ENCODE peak calls at places on chromosomes 2 and 18, in eight cellular contexts. One of them, this sample, is unnamed.

GRCh38 chr2:9165625-9166024 is 41.0 kb upstream of the ASAP2 start:
- DNase-seq in NT2/D1: no peak
- DNase-seq in endodermal cell: no peak
- DNase-seq in IMR-90: peak; percentile 68
- DNase-seq in CD4-positive, CD25-positive, alpha-beta regulatory T cell: no peak
- DNase-seq in GM12865: no peak
- DNase-seq in CD8-positive, alpha-beta memory T cell: no peak
- DNase-seq in NCI-H2171: no peak
- DNase-seq in this sample: peak; percentile 65

GRCh38 chr2:148577845-148578492 is 66.6 kb upstream of the EPC2 start:
- DNase-seq in NT2/D1: peak; percentile 81
- DNase-seq in endodermal cell: peak; percentile 96
- DNase-seq in IMR-90: no peak
- DNase-seq in CD4-positive, CD25-positive, alpha-beta regulatory T cell: no peak
- DNase-seq in GM12865: no peak
- DNase-seq in CD8-positive, alpha-beta memory T cell: no peak
- DNase-seq in NCI-H2171: no peak
- DNase-seq in this sample: no peak

GRCh38 chr18:45517181-45517741 is 98.0 kb upstream of the SLC14A2 start:
- DNase-seq in NT2/D1: peak; percentile 9
- DNase-seq in endodermal cell: peak; percentile 56
- DNase-seq in IMR-90: no peak
- DNase-seq in CD4-positive, CD25-positive, alpha-beta regulatory T cell: no peak
- DNase-seq in GM12865: no peak
- DNase-seq in CD8-positive, alpha-beta memory T cell: no peak
- DNase-seq in NCI-H2171: no peak
- DNase-seq in this sample: peak; percentile 72

GRCh38 chr2:25304339-25304728 is 37.4 kb downstream of the DNMT3A start:
- DNase-seq in NT2/D1: no peak
- DNase-seq in endodermal cell: no peak
- DNase-seq in IMR-90: peak; percentile 26
- DNase-seq in CD4-positive, CD25-positive, alpha-beta regulatory T cell: no peak
- DNase-seq in GM12865: no peak
- DNase-seq in CD8-positive, alpha-beta memory T cell: no peak
- DNase-seq in NCI-H2171: no peak
- DNase-seq in this sample: no peak

GRCh38 chr2:225399509-225399908 is at the start of gene NYAP2:
- DNase-seq in NT2/D1: no peak
- DNase-seq in endodermal cell: no peak
- DNase-seq in IMR-90: no peak
- DNase-seq in CD4-positive, CD25-positive, alpha-beta regulatory T cell: no peak
- DNase-seq in GM12865: no peak
- DNase-seq in CD8-positive, alpha-beta memory T cell: no peak
- DNase-seq in NCI-H2171: peak; percentile 66
- DNase-seq in this sample: no peak

GRCh38 chr2:199977984-199978415 is 22.6 kb downstream of the MAIP1 start:
- DNase-seq in NT2/D1: no peak
- DNase-seq in endodermal cell: no peak
- DNase-seq in IMR-90: peak; percentile 82
- DNase-seq in CD4-positive, CD25-positive, alpha-beta regulatory T cell: peak; percentile 36
- DNase-seq in GM12865: peak; percentile 72
- DNase-seq in CD8-positive, alpha-beta memory T cell: no peak
- DNase-seq in NCI-H2171: no peak
- DNase-seq in this sample: peak; percentile 54

GRCh38 chr18:57983472-57983871 is 60.6 kb upstream of the NEDD4L start:
- DNase-seq in NT2/D1: no peak
- DNase-seq in endodermal cell: no peak
- DNase-seq in IMR-90: no peak
- DNase-seq in CD4-positive, CD25-positive, alpha-beta regulatory T cell: no peak
- DNase-seq in GM12865: no peak
- DNase-seq in CD8-positive, alpha-beta memory T cell: no peak
- DNase-seq in NCI-H2171: no peak
- DNase-seq in this sample: no peak

GRCh38 chr2:33436083-33436482 is 40.4 kb upstream of the RASGRP3 start:
- DNase-seq in NT2/D1: no peak
- DNase-seq in endodermal cell: no peak
- DNase-seq in IMR-90: no peak
- DNase-seq in CD4-positive, CD25-positive, alpha-beta regulatory T cell: no peak
- DNase-seq in GM12865: no peak
- DNase-seq in CD8-positive, alpha-beta memory T cell: no peak
- DNase-seq in NCI-H2171: no peak
- DNase-seq in this sample: no peak

GRCh38 chr2:119694994-119695521 is 16.1 kb downstream of the TMEM177 start:
- DNase-seq in NT2/D1: no peak
- DNase-seq in endodermal cell: peak; percentile 70
- DNase-seq in IMR-90: peak; percentile 54
- DNase-seq in CD4-positive, CD25-positive, alpha-beta regulatory T cell: peak; percentile 37
- DNase-seq in GM12865: no peak
- DNase-seq in CD8-positive, alpha-beta memory T cell: no peak
- DNase-seq in NCI-H2171: peak; percentile 34
- DNase-seq in this sample: peak; percentile 83

GRCh38 chr2:70133521-70134348 is 46.5 kb downstream of the PCBP1 start:
- DNase-seq in NT2/D1: no peak
- DNase-seq in endodermal cell: no peak
- DNase-seq in IMR-90: no peak
- DNase-seq in CD4-positive, CD25-positive, alpha-beta regulatory T cell: peak; percentile 65
- DNase-seq in GM12865: peak; percentile 85
- DNase-seq in CD8-positive, alpha-beta memory T cell: peak; percentile 23
- DNase-seq in NCI-H2171: peak; percentile 93
- DNase-seq in this sample: peak; percentile 93

GRCh38 chr18:51614967-51615571 is 417.6 kb upstream of the MEX3C start:
- DNase-seq in NT2/D1: no peak
- DNase-seq in endodermal cell: no peak
- DNase-seq in IMR-90: no peak
- DNase-seq in CD4-positive, CD25-positive, alpha-beta regulatory T cell: no peak
- DNase-seq in GM12865: peak; percentile 19
- DNase-seq in CD8-positive, alpha-beta memory T cell: no peak
- DNase-seq in NCI-H2171: peak; percentile 30
- DNase-seq in this sample: peak; percentile 26

GRCh38 chr2:117875786-117876185 is 61.3 kb downstream of the DDX18 start:
- DNase-seq in NT2/D1: no peak
- DNase-seq in endodermal cell: no peak
- DNase-seq in IMR-90: no peak
- DNase-seq in CD4-positive, CD25-positive, alpha-beta regulatory T cell: no peak
- DNase-seq in GM12865: no peak
- DNase-seq in CD8-positive, alpha-beta memory T cell: no peak
- DNase-seq in NCI-H2171: no peak
- DNase-seq in this sample: no peak

GRCh38 chr18:24413148-24413547 is 13.3 kb upstream of the IMPACT start:
- DNase-seq in NT2/D1: no peak
- DNase-seq in endodermal cell: peak; percentile 75
- DNase-seq in IMR-90: no peak
- DNase-seq in CD4-positive, CD25-positive, alpha-beta regulatory T cell: no peak
- DNase-seq in GM12865: no peak
- DNase-seq in CD8-positive, alpha-beta memory T cell: no peak
- DNase-seq in NCI-H2171: no peak
- DNase-seq in this sample: no peak

GRCh38 chr2:128410758-128411215 is 92.1 kb upstream of the HS6ST1 start:
- DNase-seq in NT2/D1: no peak
- DNase-seq in endodermal cell: peak; percentile 22
- DNase-seq in IMR-90: no peak
- DNase-seq in CD4-positive, CD25-positive, alpha-beta regulatory T cell: no peak
- DNase-seq in GM12865: no peak
- DNase-seq in CD8-positive, alpha-beta memory T cell: no peak
- DNase-seq in NCI-H2171: no peak
- DNase-seq in this sample: no peak

GRCh38 chr2:134774786-134775641 is 56.2 kb upstream of the TMEM163 start:
- DNase-seq in NT2/D1: no peak
- DNase-seq in endodermal cell: peak; percentile 52
- DNase-seq in IMR-90: no peak
- DNase-seq in CD4-positive, CD25-positive, alpha-beta regulatory T cell: no peak
- DNase-seq in GM12865: no peak
- DNase-seq in CD8-positive, alpha-beta memory T cell: no peak
- DNase-seq in NCI-H2171: peak; percentile 22
- DNase-seq in this sample: no peak

GRCh38 chr2:174403628-174404027 is 8.1 kb downstream of the SCRN3 start:
- DNase-seq in NT2/D1: no peak
- DNase-seq in endodermal cell: no peak
- DNase-seq in IMR-90: no peak
- DNase-seq in CD4-positive, CD25-positive, alpha-beta regulatory T cell: no peak
- DNase-seq in GM12865: no peak
- DNase-seq in CD8-positive, alpha-beta memory T cell: no peak
- DNase-seq in NCI-H2171: no peak
- DNase-seq in this sample: no peak

GRCh38 chr2:26767129-26767528 is 3.0 kb downstream of the SLC35F6 start:
- DNase-seq in NT2/D1: no peak
- DNase-seq in endodermal cell: no peak
- DNase-seq in IMR-90: no peak
- DNase-seq in CD4-positive, CD25-positive, alpha-beta regulatory T cell: no peak
- DNase-seq in GM12865: no peak
- DNase-seq in CD8-positive, alpha-beta memory T cell: no peak
- DNase-seq in NCI-H2171: no peak
- DNase-seq in this sample: no peak

GRCh38 chr2:221590861-221591260 is 18.8 kb upstream of the EPHA4 start:
- DNase-seq in NT2/D1: no peak
- DNase-seq in endodermal cell: no peak
- DNase-seq in IMR-90: no peak
- DNase-seq in CD4-positive, CD25-positive, alpha-beta regulatory T cell: no peak
- DNase-seq in GM12865: no peak
- DNase-seq in CD8-positive, alpha-beta memory T cell: no peak
- DNase-seq in NCI-H2171: no peak
- DNase-seq in this sample: no peak

GRCh38 chr2:236107971-236108625 is 60.1 kb downstream of the GBX2 start:
- DNase-seq in NT2/D1: no peak
- DNase-seq in endodermal cell: no peak
- DNase-seq in IMR-90: no peak
- DNase-seq in CD4-positive, CD25-positive, alpha-beta regulatory T cell: no peak
- DNase-seq in GM12865: no peak
- DNase-seq in CD8-positive, alpha-beta memory T cell: no peak
- DNase-seq in NCI-H2171: no peak
- DNase-seq in this sample: no peak

GRCh38 chr18:37565985-37566478 is 434 bp upstream of the CELF4 start:
- DNase-seq in NT2/D1: no peak
- DNase-seq in endodermal cell: peak; percentile 81
- DNase-seq in IMR-90: peak; percentile 5
- DNase-seq in CD4-positive, CD25-positive, alpha-beta regulatory T cell: no peak
- DNase-seq in GM12865: no peak
- DNase-seq in CD8-positive, alpha-beta memory T cell: no peak
- DNase-seq in NCI-H2171: peak; percentile 96
- DNase-seq in this sample: no peak

GRCh38 chr2:74806355-74806839 is 27.5 kb upstream of the HK2 start:
- DNase-seq in NT2/D1: no peak
- DNase-seq in endodermal cell: no peak
- DNase-seq in IMR-90: no peak
- DNase-seq in CD4-positive, CD25-positive, alpha-beta regulatory T cell: no peak
- DNase-seq in GM12865: no peak
- DNase-seq in CD8-positive, alpha-beta memory T cell: no peak
- DNase-seq in NCI-H2171: no peak
- DNase-seq in this sample: no peak

GRCh38 chr2:72148391-72148974 is 821 bp upstream of the CYP26B1 start:
- DNase-seq in NT2/D1: no peak
- DNase-seq in endodermal cell: peak; percentile 67
- DNase-seq in IMR-90: no peak
- DNase-seq in CD4-positive, CD25-positive, alpha-beta regulatory T cell: no peak
- DNase-seq in GM12865: no peak
- DNase-seq in CD8-positive, alpha-beta memory T cell: no peak
- DNase-seq in NCI-H2171: no peak
- DNase-seq in this sample: no peak

GRCh38 chr2:20447437-20448245 is 767 bp downstream of the RHOB start:
- DNase-seq in NT2/D1: no peak
- DNase-seq in endodermal cell: peak; percentile 74
- DNase-seq in IMR-90: peak; percentile 41
- DNase-seq in CD4-positive, CD25-positive, alpha-beta regulatory T cell: peak; percentile 38
- DNase-seq in GM12865: peak; percentile 50
- DNase-seq in CD8-positive, alpha-beta memory T cell: peak; percentile 2
- DNase-seq in NCI-H2171: peak; percentile 55
- DNase-seq in this sample: no peak

GRCh38 chr2:21331625-21332370 is 208.0 kb downstream of the TDRD15 start:
- DNase-seq in NT2/D1: no peak
- DNase-seq in endodermal cell: no peak
- DNase-seq in IMR-90: no peak
- DNase-seq in CD4-positive, CD25-positive, alpha-beta regulatory T cell: no peak
- DNase-seq in GM12865: no peak
- DNase-seq in CD8-positive, alpha-beta memory T cell: no peak
- DNase-seq in NCI-H2171: no peak
- DNase-seq in this sample: no peak

GRCh38 chr18:27903906-27904305 is 273.0 kb downstream of the CDH2 start:
- DNase-seq in NT2/D1: no peak
- DNase-seq in endodermal cell: no peak
- DNase-seq in IMR-90: no peak
- DNase-seq in CD4-positive, CD25-positive, alpha-beta regulatory T cell: no peak
- DNase-seq in GM12865: no peak
- DNase-seq in CD8-positive, alpha-beta memory T cell: no peak
- DNase-seq in NCI-H2171: no peak
- DNase-seq in this sample: no peak

GRCh38 chr2:222307138-222307756 is 8.4 kb upstream of the PAX3 start:
- DNase-seq in NT2/D1: no peak
- DNase-seq in endodermal cell: peak; percentile 84
- DNase-seq in IMR-90: no peak
- DNase-seq in CD4-positive, CD25-positive, alpha-beta regulatory T cell: no peak
- DNase-seq in GM12865: no peak
- DNase-seq in CD8-positive, alpha-beta memory T cell: no peak
- DNase-seq in NCI-H2171: no peak
- DNase-seq in this sample: no peak

GRCh38 chr2:105102963-105103421 is 65.1 kb downstream of the MRPS9 start:
- DNase-seq in NT2/D1: peak; percentile 85
- DNase-seq in endodermal cell: peak; percentile 97
- DNase-seq in IMR-90: peak; percentile 88
- DNase-seq in CD4-positive, CD25-positive, alpha-beta regulatory T cell: no peak
- DNase-seq in GM12865: no peak
- DNase-seq in CD8-positive, alpha-beta memory T cell: no peak
- DNase-seq in NCI-H2171: no peak
- DNase-seq in this sample: peak; percentile 91

GRCh38 chr2:172275239-172275638 is 152.1 kb upstream of the ITGA6 start:
- DNase-seq in NT2/D1: no peak
- DNase-seq in endodermal cell: no peak
- DNase-seq in IMR-90: no peak
- DNase-seq in CD4-positive, CD25-positive, alpha-beta regulatory T cell: no peak
- DNase-seq in GM12865: no peak
- DNase-seq in CD8-positive, alpha-beta memory T cell: no peak
- DNase-seq in NCI-H2171: no peak
- DNase-seq in this sample: no peak

GRCh38 chr2:17643031-17643615 is 102.6 kb downstream of the VSNL1 start:
- DNase-seq in NT2/D1: peak; percentile 27
- DNase-seq in endodermal cell: no peak
- DNase-seq in IMR-90: peak; percentile 98
- DNase-seq in CD4-positive, CD25-positive, alpha-beta regulatory T cell: no peak
- DNase-seq in GM12865: no peak
- DNase-seq in CD8-positive, alpha-beta memory T cell: no peak
- DNase-seq in NCI-H2171: no peak
- DNase-seq in this sample: peak; percentile 98

This sample was measured in astrocyte.